ENCODE peak calls at places on chromosome 21, in seven cellular contexts. One of them, this sample, is unnamed.
A peak's percentile ranks its signal among the peaks of the same experiment; 100 is the strongest.

GRCh38 chr21:15686506-15686905 is 43.3 kb upstream of the USP25 start:
- DNase-seq in spleen: no peak
- DNase-seq in mesenchymal stem cell: no peak
- DNase-seq in NCI-H1105: no peak
- DNase-seq in germinal center: no peak
- DNase-seq in T-helper 2 cell: no peak
- DNase-seq in CD4-positive, alpha-beta T cell: no peak
- DNase-seq in this sample: no peak

GRCh38 chr21:33286600-33287456 is 20.7 kb downstream of the IL10RB start:
- DNase-seq in T-helper 2 cell: no peak
- DNase-seq in CD4-positive, alpha-beta T cell: no peak
- DNase-seq in mesenchymal stem cell: peak; percentile 3
- DNase-seq in spleen: no peak
- DNase-seq in germinal center: no peak
- DNase-seq in NCI-H1105: no peak
- DNase-seq in this sample: no peak

GRCh38 chr21:18350216-18350615 is 53.4 kb downstream of the TMPRSS15 start:
- DNase-seq in spleen: no peak
- DNase-seq in NCI-H1105: no peak
- DNase-seq in mesenchymal stem cell: peak; percentile 44
- DNase-seq in germinal center: no peak
- DNase-seq in T-helper 2 cell: no peak
- DNase-seq in CD4-positive, alpha-beta T cell: no peak
- DNase-seq in this sample: no peak

GRCh38 chr21:15005391-15005790 is 59.4 kb downstream of the NRIP1 start:
- DNase-seq in CD4-positive, alpha-beta T cell: no peak
- DNase-seq in germinal center: no peak
- DNase-seq in T-helper 2 cell: peak; percentile 66
- DNase-seq in mesenchymal stem cell: no peak
- DNase-seq in NCI-H1105: no peak
- DNase-seq in spleen: peak; percentile 75
- DNase-seq in this sample: no peak

GRCh38 chr21:38352536-38353219 is 95.9 kb downstream of the KCNJ15 start:
- DNase-seq in spleen: no peak
- DNase-seq in CD4-positive, alpha-beta T cell: peak; percentile 33
- DNase-seq in NCI-H1105: peak; percentile 70
- DNase-seq in T-helper 2 cell: peak; percentile 40
- DNase-seq in germinal center: no peak
- DNase-seq in mesenchymal stem cell: peak; percentile 71
- DNase-seq in this sample: no peak

GRCh38 chr21:42310411-42311001 is 4.7 kb downstream of the TFF3 start:
- DNase-seq in mesenchymal stem cell: no peak
- DNase-seq in spleen: peak; percentile 61
- DNase-seq in CD4-positive, alpha-beta T cell: no peak
- DNase-seq in T-helper 2 cell: no peak
- DNase-seq in NCI-H1105: no peak
- DNase-seq in germinal center: no peak
- DNase-seq in this sample: no peak

GRCh38 chr21:42286416-42286815 is 28.8 kb downstream of the TFF3 start:
- DNase-seq in NCI-H1105: no peak
- DNase-seq in spleen: no peak
- DNase-seq in mesenchymal stem cell: no peak
- DNase-seq in germinal center: peak; percentile 29
- DNase-seq in T-helper 2 cell: no peak
- DNase-seq in CD4-positive, alpha-beta T cell: no peak
- DNase-seq in this sample: no peak

GRCh38 chr21:14080040-14080763 is 130.6 kb downstream of the LIPI start:
- DNase-seq in germinal center: no peak
- DNase-seq in CD4-positive, alpha-beta T cell: no peak
- DNase-seq in NCI-H1105: no peak
- DNase-seq in spleen: no peak
- DNase-seq in mesenchymal stem cell: no peak
- DNase-seq in T-helper 2 cell: no peak
- DNase-seq in this sample: no peak

GRCh38 chr21:43274022-43274945 is 105.5 kb downstream of the CRYAA start:
- DNase-seq in mesenchymal stem cell: no peak
- DNase-seq in CD4-positive, alpha-beta T cell: no peak
- DNase-seq in T-helper 2 cell: no peak
- DNase-seq in germinal center: no peak
- DNase-seq in NCI-H1105: no peak
- DNase-seq in spleen: peak; percentile 63
- DNase-seq in this sample: no peak